ENCODE peak calls at places on chromosomes 5 and 9, in six cellular contexts. X, I, P, H, N and B are unnamed samples.
A peak's percentile ranks its signal among the peaks of the same experiment; 100 is the strongest.

GRCh38 chr5:98638701-98639100 is 134.8 kb upstream of the RGMB start:
- DNase-seq in P (no peak), I (no peak), H (no peak), X (no peak), N (no peak), B (no peak)

GRCh38 chr9:92648447-92649406 is 21.2 kb downstream of the IPPK start:
- DNase-seq in P (no peak), I (no peak), H (peak; percentile 61), N (no peak), X (no peak), B (no peak)

GRCh38 chr9:72351538-72352453 is 13.2 kb downstream of the ZFAND5 start:
- DNase-seq in H (no peak), I (no peak), P (peak; percentile 37), N (no peak), X (no peak), B (no peak)

GRCh38 chr9:135695642-135696041 is 3.6 kb downstream of the SOHLH1 start:
- DNase-seq in P (no peak), N (no peak), I (no peak), X (no peak), H (no peak), B (no peak)

GRCh38 chr9:4197548-4197947 is 102.3 kb downstream of the GLIS3 start:
- DNase-seq in N (no peak), P (no peak), X (no peak), I (peak; percentile 3), H (peak; percentile 28), B (peak; percentile 65)

GRCh38 chr9:77021289-77021927 is 2.0 kb downstream of the FOXB2 start:
- DNase-seq in H (peak; percentile 23), X (no peak), P (peak; percentile 38), N (no peak), I (no peak), B (no peak)

GRCh38 chr5:55621218-55621617 is 86.5 kb upstream of the PLPP1 start:
- DNase-seq in P (no peak), N (no peak), H (no peak), I (peak; percentile 16), X (no peak), B (no peak)

GRCh38 chr9:121830441-121831140 is 179.2 kb downstream of the DAB2IP start:
- DNase-seq in N (no peak), I (peak; percentile 66), P (no peak), H (no peak), X (no peak), B (no peak)

GRCh38 chr9:76530458-76531100 is 71.6 kb downstream of the GCNT1 start:
- DNase-seq in H (no peak), I (no peak), P (peak; percentile 49), N (no peak), X (no peak), B (no peak)

GRCh38 chr5:154456540-154456939 is 10.7 kb downstream of the SAP30L start:
- DNase-seq in P (no peak), I (no peak), H (no peak), N (no peak), X (no peak), B (no peak)

GRCh38 chr9:18658764-18659705 is 185.1 kb downstream of the ADAMTSL1 start:
- DNase-seq in N (no peak), H (no peak), X (no peak), P (peak; percentile 71), I (no peak), B (no peak)

GRCh38 chr5:141787376-141787775 is 90.8 kb downstream of the PCDH1 start:
- DNase-seq in N (no peak), I (no peak), P (no peak), H (no peak), X (no peak), B (no peak)

GRCh38 chr9:23590601-23591000 is 235.4 kb downstream of the ELAVL2 start:
- DNase-seq in P (peak; percentile 34), I (no peak), X (no peak), N (no peak), H (no peak), B (no peak)

GRCh38 chr5:153896117-153896516 is 142.6 kb downstream of the FAM114A2 start:
- DNase-seq in I (no peak), N (no peak), H (no peak), P (no peak), X (no peak), B (no peak)

GRCh38 chr5:35938518-35939227 is at the start of gene CAPSL:
- DNase-seq in X (peak; percentile 36), P (peak; percentile 9), I (no peak), H (peak; percentile 24), N (no peak), B (peak; percentile 98)

GRCh38 chr9:137000177-137000930 is 4.0 kb upstream of the CLIC3 start:
- DNase-seq in I (no peak), P (no peak), N (peak; percentile 82), X (no peak), H (no peak), B (no peak)

GRCh38 chr9:134375011-134375390 is 48.7 kb downstream of the RXRA start:
- DNase-seq in I (no peak), N (no peak), H (no peak), X (no peak), P (no peak), B (no peak)

GRCh38 chr9:134377143-134377484 is 50.9 kb downstream of the RXRA start:
- DNase-seq in H (no peak), X (no peak), P (no peak), I (no peak), N (no peak), B (no peak)

GRCh38 chr9:134377976-134378375 is 51.7 kb downstream of the RXRA start:
- DNase-seq in X (no peak), P (no peak), I (no peak), H (peak; percentile 71), N (no peak), B (no peak)

GRCh38 chr9:134375430-134376385 is 49.5 kb downstream of the RXRA start:
- DNase-seq in N (no peak), I (no peak), H (peak; percentile 66), X (no peak), P (peak; percentile 44), B (no peak)

GRCh38 chr9:134376386-134377142 is 50.3 kb downstream of the RXRA start:
- DNase-seq in P (peak; percentile 22), I (peak; percentile 23), N (no peak), X (no peak), H (no peak), B (no peak)
- TF ChIP-seq POLR2AphosphoS5 in P (no peak), I (no peak), N (no peak), X (no peak), H (no peak), B (no peak)

GRCh38 chr9:115847245-115847644 is 306.3 kb upstream of the PAPPA start:
- DNase-seq in N (no peak), P (no peak), X (no peak), H (no peak), I (no peak), B (no peak)
- H3K4me2 ChIP-seq in N (no peak overlapping the region), P (no peak overlapping the region), X (no peak overlapping the region), H (no peak overlapping the region), I (no peak overlapping the region), B (no peak overlapping the region)

DNA sequence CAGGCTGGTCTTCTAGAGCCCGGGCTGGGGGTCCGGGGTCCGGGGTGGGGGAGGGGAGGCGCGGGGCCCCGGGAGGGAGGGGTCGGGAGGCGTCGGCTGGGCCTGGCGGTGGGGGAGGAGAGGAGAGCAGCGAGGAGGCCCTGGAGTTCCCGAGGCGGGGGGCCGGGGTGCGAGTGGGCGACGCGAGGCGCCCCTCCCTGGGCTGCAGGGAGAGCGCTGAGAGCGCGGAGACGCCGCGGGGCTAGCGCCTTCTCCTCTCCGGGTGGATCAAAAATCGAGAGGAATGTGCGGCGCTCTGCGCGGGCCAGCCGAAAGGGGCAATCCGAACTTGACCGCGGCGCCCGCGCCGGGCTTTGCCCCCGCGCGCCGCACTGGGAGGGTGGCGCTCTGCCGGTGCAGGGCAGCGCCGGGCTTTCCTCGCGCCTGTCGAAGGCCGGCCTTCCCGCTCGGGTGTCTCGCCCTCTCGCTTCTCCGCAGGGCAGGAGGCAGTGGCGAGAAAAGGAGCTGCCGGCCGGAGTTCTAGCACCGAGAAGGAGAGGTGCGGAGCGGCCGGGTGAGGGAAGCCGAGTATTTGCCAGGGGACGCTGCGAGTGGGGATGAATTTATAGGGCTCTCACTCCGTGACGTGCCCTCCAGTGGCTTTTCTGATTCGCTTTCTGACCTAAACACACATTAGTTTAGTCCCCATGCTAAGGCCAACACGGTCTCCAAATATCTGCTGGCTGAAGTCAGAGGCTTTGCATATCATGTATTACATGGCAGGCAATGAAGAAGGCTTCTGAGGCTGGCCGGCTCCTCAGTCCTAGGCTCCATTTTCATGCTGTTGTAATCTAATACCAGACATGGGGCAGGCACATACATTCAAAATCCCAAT is at the start of gene GDNF:
- DNase-seq in H (peak; percentile 59), N (no peak), P (peak; percentile 22), I (peak; percentile 25), X (no peak), B (peak; percentile 72)
- H3K4me3 ChIP-seq in H (peak within 1 kb of the TSS; percentile 54), N (no peak within 1 kb of the TSS), P (peak within 1 kb of the TSS; percentile 21), I (peak within 1 kb of the TSS; percentile 34), X (no peak within 1 kb of the TSS), B (peak within 1 kb of the TSS; percentile 65)

GRCh38 chr5:138543730-138544104 is 681 bp upstream of the ETF1 start:
- DNase-seq in P (no peak), N (no peak), X (no peak), I (no peak), H (peak; percentile 63), B (no peak)
- TF ChIP-seq POLR2AphosphoS5 in P (no peak), N (peak; percentile 23), X (no peak), I (no peak), H (no peak), B (no peak)

DNA sequence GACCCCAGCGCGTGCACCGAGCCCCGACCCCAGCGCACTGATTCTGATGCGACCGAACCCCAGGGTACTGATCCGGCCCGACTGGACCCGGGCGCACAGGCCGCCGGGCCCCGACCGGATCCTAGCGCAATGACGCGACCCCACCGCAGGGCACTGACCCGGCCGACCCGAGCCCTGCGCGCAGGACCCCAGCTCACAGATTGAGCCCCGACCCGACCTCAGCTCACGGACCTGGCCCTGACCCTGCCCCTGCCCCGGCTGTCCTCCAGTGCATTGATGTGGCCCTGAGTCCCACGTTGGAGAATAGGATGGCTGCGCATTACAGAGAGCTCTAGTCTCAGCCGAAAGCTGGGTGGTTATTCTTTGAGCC is 438 bp downstream of the TRIP13 start:
- DNase-seq in X (no peak), P (no peak), N (no peak), I (no peak), H (peak; percentile 62), B (peak; percentile 35)
- H3K4me2 ChIP-seq in X (peak overlapping the region; percentile 95), P (peak overlapping the region; percentile 87), N (peak overlapping the region; percentile 85), I (peak overlapping the region; percentile 90), H (peak overlapping the region; percentile 100), B (peak overlapping the region; percentile 95)

GRCh38 chr5:139707445-139708003 is 59.4 kb downstream of the CXXC5 start:
- DNase-seq in N (no peak), X (no peak), I (peak; percentile 68), H (no peak), P (no peak), B (peak; percentile 42)
- H3K4me3 ChIP-seq in N (no peak overlapping the region), X (no peak overlapping the region), I (peak overlapping the region; percentile 12), H (no peak overlapping the region), P (no peak overlapping the region), B (peak overlapping the region; percentile 76)

GRCh38 chr5:2750026-2750757 is 1.3 kb downstream of the IRX2 start:
- DNase-seq in H (no peak), P (no peak), I (no peak), N (no peak), X (no peak), B (peak; percentile 93)
- TF ChIP-seq POLR2AphosphoS5 in H (no peak), P (no peak), I (no peak), N (no peak), X (no peak), B (peak; percentile 40)